ENCODE peak calls at places on chromosomes 11 and 22, in six cellular contexts. V, K, E, D, C and M are unnamed samples.

GRCh38 chr22:46436595-46437163 is 100.7 kb downstream of the CELSR1 start:
- DNase-seq in C (no peak), K (no peak), V (no peak), E (no peak), D (no peak), M (no peak)

GRCh38 chr11:70696564-70696963 is 298.2 kb downstream of the CTTN start:
- DNase-seq in D (no peak), V (no peak), E (no peak), C (no peak), K (no peak), M (no peak)

GRCh38 chr11:47234669-47235075 is 13.9 kb downstream of the ACP2 start:
- DNase-seq in V (no peak), C (peak; percentile 66), E (peak; percentile 76), K (no peak), D (peak; percentile 47), M (no peak)

GRCh38 chr11:35077709-35078695 is 61.0 kb upstream of the CD44 start:
- DNase-seq in K (no peak), E (peak; percentile 47), D (no peak), V (no peak), C (no peak), M (no peak)

GRCh38 chr11:62607729-62608128 is 4.8 kb downstream of the EML3 start:
- DNase-seq in V (no peak), K (no peak), C (no peak), D (no peak), E (no peak), M (no peak)

GRCh38 chr11:102545701-102546100 is 15.2 kb upstream of the MMP7 start:
- DNase-seq in E (no peak), D (no peak), V (no peak), K (no peak), C (no peak), M (no peak)

GRCh38 chr11:119108151-119108856 is 1.2 kb downstream of the C2CD2L start:
- DNase-seq in V (no peak), K (peak; percentile 72), D (no peak), E (no peak), C (no peak), M (no peak)

GRCh38 chr11:67387518-67387917 is 4.3 kb upstream of the RAD9A start:
- DNase-seq in E (no peak), K (peak; percentile 62), D (no peak), C (no peak), V (no peak), M (no peak)

GRCh38 chr22:28440517-28441366 is 238.9 kb downstream of the TTC28 start:
- DNase-seq in E (no peak), D (no peak), V (no peak), K (no peak), C (no peak), M (no peak)

GRCh38 chr11:75342231-75342918 is 9.1 kb downstream of the ARRB1 start:
- DNase-seq in V (no peak), C (no peak), E (no peak), K (peak; percentile 63), D (no peak), M (no peak)

GRCh38 chr11:121928597-121929580 is 187.1 kb downstream of the BLID start:
- DNase-seq in V (peak; percentile 18), C (no peak), E (no peak), D (no peak), K (peak; percentile 65), M (no peak)

GRCh38 chr11:69364901-69365300 is 70.9 kb downstream of the MYEOV start:
- DNase-seq in K (no peak), D (no peak), C (no peak), V (no peak), E (no peak), M (no peak)

GRCh38 chr11:15342163-15342562 is 227.4 kb downstream of the INSC start:
- DNase-seq in K (peak; percentile 65), D (no peak), E (no peak), C (no peak), V (no peak), M (no peak)

GRCh38 chr22:49052023-49052538 is 775.6 kb downstream of the BRD1 start:
- DNase-seq in D (no peak), C (no peak), E (no peak), K (peak; percentile 84), V (no peak), M (no peak)

GRCh38 chr11:44909557-44909956 is 41.1 kb downstream of the TP53I11 start:
- DNase-seq in K (no peak), D (no peak), C (no peak), V (no peak), E (no peak), M (no peak)

GRCh38 chr11:77411717-77412441 is 62.0 kb downstream of the PAK1 start:
- DNase-seq in E (peak; percentile 55), D (peak; percentile 74), V (peak; percentile 68), K (peak; percentile 95), C (peak; percentile 93), M (peak; percentile 81)

GRCh38 chr11:77409046-77409445 is 64.8 kb downstream of the PAK1 start:
- DNase-seq in C (no peak), K (no peak), E (no peak), D (no peak), V (no peak), M (no peak)

GRCh38 chr11:77412814-77413213 is 61.1 kb downstream of the PAK1 start:
- DNase-seq in D (no peak), V (no peak), E (no peak), K (no peak), C (no peak), M (no peak)

GRCh38 chr11:77411238-77411637 is 62.7 kb downstream of the PAK1 start:
- DNase-seq in K (peak; percentile 74), C (peak; percentile 70), D (peak; percentile 6), E (no peak), V (no peak), M (peak; percentile 19)

DNA sequence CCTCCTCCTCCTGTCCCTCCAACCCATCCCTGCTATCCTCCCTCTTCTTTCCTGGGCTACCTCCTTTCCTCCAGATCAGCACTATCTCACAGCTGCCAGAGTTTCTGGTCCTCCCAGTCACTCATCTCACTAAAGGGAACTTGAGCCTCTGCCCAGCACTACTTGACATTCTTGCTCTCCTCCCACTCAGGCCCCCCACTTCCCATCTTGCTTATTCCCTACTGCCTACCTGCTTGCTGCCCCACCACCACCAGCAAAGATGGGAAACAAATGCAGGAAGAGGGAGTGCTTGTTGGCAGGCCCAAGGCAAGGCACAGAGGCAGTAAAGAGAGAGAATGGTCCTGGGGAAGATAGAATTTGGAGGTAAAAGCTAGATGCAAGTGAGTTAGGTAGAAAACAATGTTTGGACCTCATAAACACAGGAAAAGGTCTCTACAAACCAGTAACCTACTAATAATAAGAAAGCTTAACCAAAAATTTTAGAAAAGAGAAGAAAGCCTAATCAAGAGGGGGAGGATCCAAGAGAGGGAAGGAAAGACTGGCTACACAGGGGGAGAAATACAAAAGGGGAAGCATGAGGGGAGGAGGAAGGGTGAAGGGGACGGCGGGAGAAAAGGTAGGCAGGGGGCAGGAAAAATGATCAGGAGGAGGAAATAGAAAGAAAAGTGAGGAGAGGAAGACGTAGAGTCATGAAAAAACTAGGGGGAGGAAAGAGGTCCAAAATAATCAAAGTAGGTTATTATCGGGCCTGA is 63.6 kb downstream of the PAK1 start:
- DNase-seq in E (no peak), D (no peak), V (no peak), K (no peak), C (no peak), M (no peak)
- H3K4me1 ChIP-seq in E (peaks cover 13% of the 10 kb centered on the region), D (peaks cover 26% of the 10 kb centered on the region), V (peaks cover 13% of the 10 kb centered on the region), K (peaks cover 7% of the 10 kb centered on the region), C (peaks cover 5% of the 10 kb centered on the region), M (peaks cover 19% of the 10 kb centered on the region)

GRCh38 chr22:36166518-36167220 is 6.1 kb upstream of the APOL3 start:
- DNase-seq in K (no peak), V (no peak), D (no peak), E (peak; percentile 47), C (no peak), M (no peak)
- H3K27ac ChIP-seq in K (no peak overlapping the region), V (no peak overlapping the region), D (no peak overlapping the region), E (peak overlapping the region; percentile 33), C (no peak overlapping the region), M (no peak overlapping the region)

GRCh38 chr22:44591146-44591790 is 93.2 kb upstream of the RTL6 start:
- DNase-seq in K (no peak), V (no peak), E (no peak), D (no peak), C (peak; percentile 28), M (no peak)

GRCh38 chr22:44588348-44588747 is 90.3 kb upstream of the RTL6 start:
- DNase-seq in K (no peak), D (no peak), E (no peak), V (no peak), C (peak; percentile 0), M (peak; percentile 1)

GRCh38 chr22:44589831-44590230 is 91.8 kb upstream of the RTL6 start:
- DNase-seq in D (no peak), E (no peak), V (no peak), C (peak; percentile 12), K (no peak), M (no peak)

GRCh38 chr22:44592466-44593180 is 94.6 kb upstream of the RTL6 start:
- DNase-seq in C (peak; percentile 39), E (no peak), D (no peak), V (no peak), K (no peak), M (no peak)

GRCh38 chr22:44590291-44590690 is 92.3 kb upstream of the RTL6 start:
- DNase-seq in K (no peak), E (no peak), D (no peak), V (no peak), C (peak; percentile 51), M (no peak)
- H3K4me1 ChIP-seq in K (no peaks in the 10 kb centered on the region), E (no peaks in the 10 kb centered on the region), D (no peaks in the 10 kb centered on the region), V (peaks cover 31% of the 10 kb centered on the region), C (no peaks in the 10 kb centered on the region), M (no peaks in the 10 kb centered on the region)

DNA sequence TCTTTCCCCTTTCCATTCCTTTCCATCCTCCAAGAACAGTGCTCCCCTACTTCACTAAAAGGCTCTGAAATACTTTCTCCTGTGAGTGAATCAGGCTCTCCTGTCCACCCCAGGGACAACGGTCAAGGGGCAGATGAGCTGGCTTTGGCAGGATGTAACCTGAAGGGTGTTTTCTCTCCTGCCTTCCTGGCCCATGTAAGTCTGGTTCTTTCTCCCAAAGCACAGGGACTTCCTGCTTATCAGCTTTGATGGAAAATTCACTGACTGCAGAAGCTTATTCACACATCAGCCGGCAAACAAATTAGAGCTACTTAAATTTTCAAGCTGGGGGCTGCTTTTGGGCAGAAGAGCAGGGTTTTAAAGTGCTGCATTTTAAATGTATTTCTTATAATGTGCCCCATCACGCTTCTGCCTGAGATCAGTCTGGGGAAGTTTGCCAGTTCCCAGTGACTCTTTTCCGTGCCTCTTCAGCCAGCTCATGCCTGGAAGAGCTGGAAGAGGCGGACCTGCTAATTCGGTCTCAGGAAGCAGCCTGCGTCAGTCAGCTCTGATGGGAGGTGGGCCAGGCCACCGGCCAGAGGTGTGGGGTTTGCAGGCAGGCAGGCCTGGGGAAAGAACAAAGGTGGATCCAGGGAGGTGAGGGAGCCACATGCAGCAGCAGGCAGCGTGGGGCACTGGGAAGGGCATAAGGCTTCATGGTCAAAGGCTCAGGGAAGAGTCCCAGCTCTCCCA is 140.3 kb upstream of the TBCEL start:
- DNase-seq in V (no peak), K (peak; percentile 85), E (no peak), C (peak; percentile 68), D (peak; percentile 58), M (peak; percentile 40)
- H3K27ac ChIP-seq in V (no peak overlapping the region), K (no peak overlapping the region), E (no peak overlapping the region), C (no peak overlapping the region), D (no peak overlapping the region), M (no peak overlapping the region)

GRCh38 chr11:113121746-113122145 is 160.5 kb downstream of the NCAM1 start:
- DNase-seq in D (no peak), E (no peak), C (no peak), K (no peak), V (no peak), M (no peak)
- H3K4me1 ChIP-seq in D (peaks cover 39% of the 10 kb centered on the region), E (no peaks in the 10 kb centered on the region), C (peaks cover 23% of the 10 kb centered on the region), K (peaks cover 3% of the 10 kb centered on the region), V (peaks cover 9% of the 10 kb centered on the region), M (peaks cover 36% of the 10 kb centered on the region)